ENCODE peak calls at places on chromosomes 16 and 17, in four cellular contexts. C is H9, D is neuronal stem cell, V is mesendoderm. H is an unnamed sample.

GRCh38 chr17:282000-282911 is 70.4 kb downstream of the RPH3AL start:
- DNase-seq in C (no peak), D (no peak), V (no peak), H (no peak)

GRCh38 chr17:50107790-50108414 is 12.8 kb downstream of the PDK2 start:
- DNase-seq in C (no peak), D (no peak), V (no peak), H (peak)

GRCh38 chr17:28675980-28676379 is 14.0 kb downstream of the SUPT6H start:
- DNase-seq in C (no peak), D (no peak), V (peak), H (no peak)

GRCh38 chr16:75112281-75113045 is 4.1 kb downstream of the LDHD start:
- DNase-seq in C (no peak), D (no peak), V (no peak), H (no peak)

GRCh38 chr17:41547921-41548843 is 20.1 kb upstream of the KRT19 start:
- DNase-seq in C (no peak), D (no peak), V (no peak), H (peak)

GRCh38 chr17:2892305-2892971 is 96.2 kb downstream of the RAP1GAP2 start:
- DNase-seq in C (peak), D (no peak), V (peak), H (peak)

GRCh38 chr16:53893731-53894435 is 189.9 kb downstream of the FTO start:
- DNase-seq in C (no peak), D (no peak), V (peak), H (peak)

GRCh38 chr17:81436294-81436849 is 41.1 kb downstream of the BAHCC1 start:
- DNase-seq in C (no peak), D (no peak), V (no peak), H (no peak)

GRCh38 chr17:80516533-80516932 is 28.1 kb upstream of the RPTOR start:
- DNase-seq in C (no peak), D (no peak), V (no peak), H (no peak)

GRCh38 chr16:23148513-23149266 is 562 bp downstream of the USP31 start:
- DNase-seq in C (peak), D (peak), V (no peak), H (peak)

GRCh38 chr17:19544366-19544765 is 10.7 kb downstream of the SLC47A1 start:
- DNase-seq in C (no peak), D (no peak), V (no peak), H (no peak)

GRCh38 chr16:25747160-25747758 is 55.5 kb downstream of the HS3ST4 start:
- DNase-seq in C (peak), D (peak), V (peak), H (no peak)

GRCh38 chr17:83194761-83195329 is 115.4 kb downstream of the METRNL start:
- DNase-seq in C (no peak), D (no peak), V (no peak), H (no peak)

GRCh38 chr17:77325537-77325825 is 184.7 kb downstream of the SEC14L1 start:
- DNase-seq in C (no peak), D (no peak), V (no peak), H (no peak)
- H2AK5ac ChIP-seq in C (no peak), D (peak), V (no peak), H (peak)

DNA sequence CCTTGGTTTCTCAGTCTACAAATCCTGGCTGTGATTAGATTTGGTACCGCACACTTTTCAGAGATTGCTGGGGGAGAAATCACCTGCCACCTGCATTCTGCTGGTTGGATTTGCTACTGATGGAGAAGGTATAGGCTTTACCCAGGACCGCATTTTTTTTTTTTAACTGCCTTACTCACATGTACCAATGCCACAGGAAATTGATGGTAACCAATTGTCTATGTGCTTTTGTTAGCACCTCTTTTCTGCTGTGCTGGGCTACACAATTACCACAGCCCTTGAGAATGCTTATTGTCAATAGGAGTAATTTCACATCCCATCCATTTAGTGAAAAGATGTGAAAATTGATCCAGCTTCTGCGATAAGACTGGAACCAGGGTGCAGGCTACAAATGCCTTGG is 74.4 kb upstream of the TANC2 start:
- DNase-seq in C (no peak), D (no peak), V (no peak), H (no peak)
- H2AK5ac ChIP-seq in C (no peak), D (no peak), V (no peak), H (peak)

DNA sequence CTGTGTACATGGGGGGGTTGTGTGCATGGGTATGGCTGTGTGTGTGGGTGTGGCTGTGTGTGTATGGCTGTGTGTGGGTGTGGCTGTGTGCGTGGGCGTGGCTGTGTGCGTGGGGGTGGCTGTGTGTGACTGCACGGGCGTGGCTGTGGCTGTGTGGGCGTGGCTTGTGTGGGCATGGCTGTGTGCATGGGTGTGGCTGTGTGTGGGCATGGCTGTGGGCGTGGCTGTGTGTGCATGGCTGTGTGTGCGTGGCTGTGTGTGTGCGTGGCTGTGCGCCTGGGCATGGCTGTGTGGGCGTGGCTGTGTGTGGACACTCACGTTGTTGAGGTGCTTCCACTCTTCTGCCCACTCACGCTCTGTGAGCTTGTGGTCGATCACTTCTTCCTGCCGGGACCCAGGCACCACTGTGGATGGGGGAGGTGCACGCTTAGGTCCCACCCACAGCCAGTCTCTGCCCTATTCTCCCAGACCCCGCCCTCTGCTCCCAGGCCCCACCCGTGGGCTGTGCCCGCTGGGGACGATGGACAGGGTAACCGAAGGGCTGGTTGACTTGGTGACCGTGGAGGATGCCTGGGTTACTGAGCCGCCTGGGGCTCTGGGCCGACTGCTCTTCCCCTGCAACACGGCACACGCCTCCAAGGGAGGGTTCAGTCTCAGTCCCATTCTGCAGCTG is 16.0 kb upstream of the PABPN1L start:
- DNase-seq in C (no peak), D (no peak), V (no peak), H (no peak)
- H2AK5ac ChIP-seq in C (no peak), D (peak), V (no peak), H (no peak)

GRCh38 chr16:11612110-11612981 is 25.6 kb upstream of the LITAF start:
- DNase-seq in C (no peak), D (no peak), V (peak), H (no peak)
- H2AK5ac ChIP-seq in C (no peak), D (peak), V (no peak), H (no peak)

DNA sequence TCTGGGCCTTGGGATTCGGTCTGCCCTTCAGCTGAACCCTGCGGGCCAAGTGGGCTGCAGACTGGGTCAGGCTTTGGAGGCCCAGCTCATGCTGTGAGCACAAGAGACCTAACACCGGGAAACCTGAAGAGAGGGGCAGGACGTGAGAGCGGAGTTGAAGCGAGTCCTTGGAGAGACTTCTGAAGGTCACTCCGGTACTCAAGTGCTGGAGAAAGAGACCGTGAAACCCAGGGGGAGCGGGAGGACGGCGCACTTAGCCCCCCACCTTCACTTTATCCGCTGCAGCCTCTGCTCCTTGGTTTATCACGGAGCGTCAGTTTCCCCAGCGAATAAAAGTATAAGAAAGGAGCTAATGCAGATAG is 361 bp downstream of the UQCRC2 start:
- DNase-seq in C (no peak), D (no peak), V (no peak), H (no peak)
- H2AK5ac ChIP-seq in C (no peak), D (no peak), V (no peak), H (peak)

GRCh38 chr16:82456683-82457082 is 170.1 kb upstream of the CDH13 start:
- DNase-seq in C (peak), D (peak), V (peak), H (peak)
- H2AK5ac ChIP-seq in C (no peak), D (no peak), V (no peak), H (no peak)